ENCODE peak calls at places on chromosomes 3 and 15, in eight cellular contexts. P is A549; R is CD8-positive, alpha-beta T cell; S is right cardiac atrium; V is neuronal stem cell; D is upper lobe of right lung; J is hepatocyte; W is fibroblast of lung. Y is an unnamed sample.

GRCh38 chr15:88982304-88982945 is 69.2 kb upstream of the MFGE8 start:
- DNase-seq in P (peak; percentile 86), R (no peak), S (peak; percentile 82), V (no peak), D (no peak), J (peak; percentile 54), W (peak; percentile 68), Y (no peak)

GRCh38 chr3:191737742-191738141 is 276.8 kb downstream of the PYDC2 start:
- DNase-seq in P (no peak), R (no peak), S (no peak), V (no peak), D (no peak), J (no peak), W (no peak), Y (no peak)

GRCh38 chr15:84734794-84735479 is 13.5 kb upstream of the ZNF592 start:
- DNase-seq in P (peak; percentile 93), R (peak; percentile 52), S (no peak), V (no peak), D (peak; percentile 78), J (peak; percentile 93), W (peak; percentile 26), Y (peak; percentile 91)

GRCh38 chr15:27696530-27696929 is 402.6 kb downstream of the OCA2 start:
- DNase-seq in P (no peak), R (no peak), S (no peak), V (no peak), D (no peak), J (no peak), W (no peak), Y (no peak)

GRCh38 chr15:60101416-60101815 is 97.3 kb downstream of the FOXB1 start:
- DNase-seq in P (no peak), R (no peak), S (no peak), V (no peak), D (no peak), J (no peak), W (no peak), Y (no peak)

GRCh38 chr3:13648060-13648743 is 99.3 kb downstream of the FBLN2 start:
- DNase-seq in P (peak; percentile 82), R (peak; percentile 70), S (peak; percentile 93), V (peak; percentile 91), D (peak; percentile 89), J (peak; percentile 90), W (peak; percentile 79), Y (peak; percentile 41)

GRCh38 chr15:59501531-59502113 is 63.6 kb downstream of the FAM81A start:
- DNase-seq in P (peak; percentile 80), R (no peak), S (no peak), V (peak; percentile 53), D (no peak), J (peak; percentile 65), W (peak; percentile 51), Y (no peak)

GRCh38 chr15:85607842-85608241 is 186.9 kb downstream of the KLHL25 start:
- DNase-seq in P (peak; percentile 51), R (no peak), S (no peak), V (no peak), D (no peak), J (no peak), W (peak; percentile 83), Y (no peak)

GRCh38 chr3:113141543-113141942 is 69.8 kb upstream of the BOC start:
- DNase-seq in P (no peak), R (no peak), S (no peak), V (no peak), D (no peak), J (no peak), W (no peak), Y (no peak)

GRCh38 chr3:71813073-71813472 is 28.1 kb upstream of the PROK2 start:
- DNase-seq in P (no peak), R (no peak), S (no peak), V (no peak), D (no peak), J (no peak), W (no peak), Y (no peak)

GRCh38 chr3:37519236-37519635 is 342.4 kb upstream of the CTDSPL start:
- DNase-seq in P (no peak), R (no peak), S (no peak), V (no peak), D (no peak), J (no peak), W (no peak), Y (no peak)

GRCh38 chr3:56754753-56755365 is 46.9 kb downstream of the ARHGEF3 start:
- DNase-seq in P (no peak), R (peak; percentile 32), S (peak; percentile 56), V (no peak), D (peak; percentile 69), J (no peak), W (no peak), Y (peak; percentile 81)

GRCh38 chr3:65401359-65401810 is 637.3 kb downstream of the MAGI1 start:
- DNase-seq in P (no peak), R (no peak), S (no peak), V (no peak), D (no peak), J (no peak), W (no peak), Y (no peak)

GRCh38 chr3:141086188-141086587 is 35.0 kb downstream of the SPSB4 start:
- DNase-seq in P (no peak), R (no peak), S (no peak), V (no peak), D (no peak), J (no peak), W (no peak), Y (no peak)

GRCh38 chr15:70474367-70474681 is 289.0 kb downstream of the UACA start:
- DNase-seq in P (no peak), R (no peak), S (peak; percentile 56), V (no peak), D (no peak), J (no peak), W (no peak), Y (no peak)

GRCh38 chr3:42946050-42946449 is 33.1 kb upstream of the GASK1A start:
- DNase-seq in P (no peak), R (no peak), S (no peak), V (no peak), D (no peak), J (no peak), W (no peak), Y (no peak)

GRCh38 chr3:19645093-19645492 is 288.9 kb downstream of the EFHB start:
- DNase-seq in P (no peak), R (no peak), S (no peak), V (no peak), D (no peak), J (no peak), W (no peak), Y (no peak)

GRCh38 chr3:46935168-46935858 is 41.2 kb downstream of the CCDC12 start:
- DNase-seq in P (peak; percentile 83), R (no peak), S (peak; percentile 91), V (peak; percentile 67), D (no peak), J (peak; percentile 95), W (peak; percentile 96), Y (no peak)

GRCh38 chr15:71757741-71758530 is 52.4 kb upstream of the NR2E3 start:
- DNase-seq in P (no peak), R (no peak), S (no peak), V (no peak), D (no peak), J (no peak), W (no peak), Y (no peak)

DNA sequence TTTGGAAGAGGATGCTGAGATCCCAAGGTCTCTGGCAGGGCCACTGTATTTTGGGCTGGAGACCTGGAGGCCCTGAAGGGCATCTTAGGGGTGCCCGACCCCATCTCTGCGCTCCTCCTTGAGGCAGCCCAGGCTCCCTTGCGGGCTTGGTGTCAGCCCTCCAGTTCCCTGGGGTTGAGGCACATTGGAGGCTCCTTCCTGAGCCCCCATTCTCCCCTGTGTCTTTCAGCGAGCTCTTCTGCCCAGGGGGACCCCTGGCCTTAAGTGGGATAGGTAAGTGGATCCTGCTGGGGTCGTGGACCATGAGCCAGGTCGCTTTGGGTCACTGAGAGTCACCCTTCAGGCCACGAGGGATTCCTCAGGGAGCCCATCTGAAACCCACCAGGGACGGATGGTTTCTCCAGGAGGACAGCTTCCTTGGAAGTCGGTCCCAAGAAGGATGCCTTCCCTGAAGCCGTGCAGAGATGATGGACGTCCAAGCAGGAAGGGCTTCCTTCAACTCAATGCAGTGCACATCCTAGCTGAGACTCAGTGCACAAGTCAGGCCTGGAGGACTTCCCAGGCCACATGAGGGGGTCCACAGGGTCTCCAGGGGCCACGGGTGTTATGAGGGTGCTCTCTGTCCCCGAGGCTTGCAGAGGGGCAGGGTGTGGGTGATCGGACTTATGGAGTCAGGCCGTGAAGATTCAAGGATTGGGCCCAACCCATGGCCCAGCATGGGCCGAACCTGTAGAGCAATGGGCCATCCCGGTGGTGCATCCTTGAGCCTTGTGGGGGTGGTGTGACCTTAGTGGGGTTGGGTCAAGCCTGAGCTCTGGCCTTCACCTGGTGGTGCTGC is 224.3 kb downstream of the SNRPN start:
- DNase-seq in P (no peak), R (no peak), S (peak; percentile 13), V (no peak), D (peak; percentile 48), J (no peak), W (no peak), Y (no peak)
- H3K9me3 ChIP-seq in P (no peaks in the 10 kb centered on the region), R (no peaks in the 10 kb centered on the region), S (no peaks in the 10 kb centered on the region), V (peaks cover 52% of the 10 kb centered on the region), D (peaks cover 13% of the 10 kb centered on the region), J (no peaks in the 10 kb centered on the region), W (no peaks in the 10 kb centered on the region), Y (no peaks in the 10 kb centered on the region)

GRCh38 chr15:68188647-68189046 is 16.5 kb downstream of the CALML4 start:
- DNase-seq in P (no peak), R (no peak), S (no peak), V (no peak), D (no peak), J (no peak), W (no peak), Y (no peak)
- H3K4me1 ChIP-seq in P (no peaks in the 10 kb centered on the region), R (no peaks in the 10 kb centered on the region), S (peaks cover 6% of the 10 kb centered on the region), V (no peaks in the 10 kb centered on the region), D (peaks cover 13% of the 10 kb centered on the region), J (peaks cover 9% of the 10 kb centered on the region), W (peaks cover 7% of the 10 kb centered on the region), Y (no peaks in the 10 kb centered on the region)

DNA sequence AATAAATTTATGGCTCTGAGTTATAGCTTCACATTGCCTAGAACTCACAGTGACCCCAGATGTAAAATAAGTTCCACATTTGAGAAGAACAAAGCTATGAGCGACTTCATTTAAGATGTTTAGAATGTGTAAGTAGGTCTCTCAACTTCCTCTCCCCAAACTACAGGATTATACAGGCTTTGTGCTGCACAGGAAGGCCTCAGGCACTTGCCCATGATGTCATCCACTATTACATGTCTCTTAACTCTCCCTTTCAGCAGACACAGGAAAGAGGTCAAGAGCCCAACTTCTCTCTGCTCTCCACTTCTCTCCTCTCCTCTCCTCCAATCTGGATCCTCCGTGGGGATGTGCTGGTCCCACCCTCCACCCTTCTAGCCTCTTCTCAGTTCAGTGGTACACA is 92.8 kb downstream of the DUT start:
- DNase-seq in P (no peak), R (no peak), S (no peak), V (no peak), D (no peak), J (no peak), W (no peak), Y (no peak)
- H3K27ac ChIP-seq in P (no peak overlapping the region), R (no peak overlapping the region), S (no peak overlapping the region), V (no peak overlapping the region), D (no peak overlapping the region), J (no peak overlapping the region), W (no peak overlapping the region), Y (no peak overlapping the region)

DNA sequence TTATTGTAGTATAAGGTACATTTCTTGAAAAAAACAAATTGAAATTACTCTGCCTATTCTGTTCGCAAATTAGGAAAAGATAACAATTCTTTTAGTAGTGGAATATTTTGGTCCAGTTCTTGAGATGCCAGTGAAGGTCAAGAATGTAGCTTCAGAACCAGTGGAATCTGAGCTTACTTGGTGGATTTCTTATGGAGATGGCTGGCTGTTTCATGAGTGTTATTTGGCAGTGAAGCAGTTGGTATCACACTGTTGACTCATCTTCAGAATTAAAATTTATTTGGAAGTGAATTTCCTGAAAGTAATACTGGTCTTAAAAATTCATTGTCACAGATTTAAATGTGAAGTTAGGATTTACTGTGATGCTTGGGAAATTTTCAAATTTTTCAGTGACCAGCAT is 19.1 kb downstream of the RNF13 start:
- DNase-seq in P (no peak), R (no peak), S (no peak), V (no peak), D (no peak), J (no peak), W (no peak), Y (no peak)
- H3K9me3 ChIP-seq in P (peaks cover 49% of the 10 kb centered on the region), R (peaks cover 7% of the 10 kb centered on the region), S (peaks cover 2% of the 10 kb centered on the region), V (peaks cover 11% of the 10 kb centered on the region), D (peaks cover 9% of the 10 kb centered on the region), J (peaks cover 14% of the 10 kb centered on the region), W (no peaks in the 10 kb centered on the region), Y (peaks cover 51% of the 10 kb centered on the region)